ENCODE peak calls at places on chromosomes 4 and X, in ten cellular contexts. One of them, this sample, is unnamed.
A peak's percentile ranks its signal among the peaks of the same experiment; 100 is the strongest.

GRCh38 chrX:154083134-154083517 is 14.4 kb downstream of the MECP2 start:
- DNase-seq in tibial artery: no peak
- DNase-seq in hepatocyte: no peak
- DNase-seq in cardiac muscle cell: no peak
- DNase-seq in mammary epithelial cell: no peak
- DNase-seq in DND-41: no peak
- DNase-seq in sigmoid colon: no peak
- DNase-seq in ovary: no peak
- DNase-seq in adrenal gland: no peak
- DNase-seq in fibroblast of lung: no peak
- DNase-seq in this sample: no peak

GRCh38 chr4:85732124-85732523 is 257.2 kb downstream of the ARHGAP24 start:
- DNase-seq in sigmoid colon: no peak
- DNase-seq in ovary: no peak
- DNase-seq in fibroblast of lung: no peak
- DNase-seq in tibial artery: no peak
- DNase-seq in mammary epithelial cell: no peak
- DNase-seq in DND-41: no peak
- DNase-seq in hepatocyte: no peak
- DNase-seq in cardiac muscle cell: no peak
- DNase-seq in adrenal gland: no peak
- DNase-seq in this sample: no peak

GRCh38 chr4:24794916-24795665 is at the start of gene SOD3:
- DNase-seq in fibroblast of lung: peak; percentile 91
- DNase-seq in cardiac muscle cell: peak; percentile 83
- DNase-seq in sigmoid colon: peak; percentile 95
- DNase-seq in mammary epithelial cell: no peak
- DNase-seq in ovary: peak; percentile 75
- DNase-seq in tibial artery: peak; percentile 96
- DNase-seq in adrenal gland: peak; percentile 92
- DNase-seq in DND-41: no peak
- DNase-seq in hepatocyte: peak; percentile 69
- DNase-seq in this sample: peak; percentile 86

GRCh38 chr4:24659241-24659961 is 75.0 kb upstream of the DHX15 start:
- DNase-seq in fibroblast of lung: peak; percentile 5
- DNase-seq in hepatocyte: no peak
- DNase-seq in mammary epithelial cell: no peak
- DNase-seq in adrenal gland: no peak
- DNase-seq in cardiac muscle cell: no peak
- DNase-seq in sigmoid colon: no peak
- DNase-seq in ovary: no peak
- DNase-seq in DND-41: no peak
- DNase-seq in tibial artery: no peak
- DNase-seq in this sample: no peak

GRCh38 chr4:161583549-161583948 is 580.3 kb downstream of the FSTL5 start:
- DNase-seq in cardiac muscle cell: no peak
- DNase-seq in tibial artery: no peak
- DNase-seq in sigmoid colon: no peak
- DNase-seq in adrenal gland: no peak
- DNase-seq in mammary epithelial cell: no peak
- DNase-seq in DND-41: no peak
- DNase-seq in ovary: no peak
- DNase-seq in fibroblast of lung: no peak
- DNase-seq in hepatocyte: no peak
- DNase-seq in this sample: no peak

GRCh38 chr4:20565075-20565721 is 135.1 kb upstream of the PACRGL start:
- DNase-seq in DND-41: no peak
- DNase-seq in ovary: no peak
- DNase-seq in tibial artery: no peak
- DNase-seq in cardiac muscle cell: no peak
- DNase-seq in hepatocyte: no peak
- DNase-seq in fibroblast of lung: peak; percentile 87
- DNase-seq in sigmoid colon: no peak
- DNase-seq in mammary epithelial cell: peak; percentile 21
- DNase-seq in adrenal gland: no peak
- DNase-seq in this sample: no peak

GRCh38 chr4:138199568-138200235 is 42.4 kb downstream of the SLC7A11 start:
- DNase-seq in hepatocyte: peak; percentile 81
- DNase-seq in DND-41: no peak
- DNase-seq in tibial artery: no peak
- DNase-seq in fibroblast of lung: peak; percentile 54
- DNase-seq in ovary: no peak
- DNase-seq in sigmoid colon: no peak
- DNase-seq in adrenal gland: no peak
- DNase-seq in cardiac muscle cell: no peak
- DNase-seq in mammary epithelial cell: peak; percentile 94
- DNase-seq in this sample: peak; percentile 24

GRCh38 chrX:52271212-52271611 is 86.5 kb downstream of the MAGED4 start:
- DNase-seq in adrenal gland: no peak
- DNase-seq in sigmoid colon: no peak
- DNase-seq in ovary: no peak
- DNase-seq in fibroblast of lung: no peak
- DNase-seq in tibial artery: no peak
- DNase-seq in DND-41: peak; percentile 6
- DNase-seq in cardiac muscle cell: peak; percentile 21
- DNase-seq in mammary epithelial cell: peak; percentile 9
- DNase-seq in hepatocyte: peak; percentile 29
- DNase-seq in this sample: no peak

GRCh38 chr4:116229420-116229819 is 856.0 kb downstream of the TRAM1L1 start:
- DNase-seq in DND-41: no peak
- DNase-seq in tibial artery: no peak
- DNase-seq in cardiac muscle cell: no peak
- DNase-seq in ovary: no peak
- DNase-seq in mammary epithelial cell: no peak
- DNase-seq in sigmoid colon: no peak
- DNase-seq in fibroblast of lung: no peak
- DNase-seq in adrenal gland: no peak
- DNase-seq in hepatocyte: no peak
- DNase-seq in this sample: no peak

GRCh38 chr4:13267091-13267490 is 217.0 kb downstream of the RAB28 start:
- DNase-seq in hepatocyte: no peak
- DNase-seq in mammary epithelial cell: no peak
- DNase-seq in sigmoid colon: no peak
- DNase-seq in fibroblast of lung: peak; percentile 35
- DNase-seq in adrenal gland: no peak
- DNase-seq in ovary: no peak
- DNase-seq in cardiac muscle cell: no peak
- DNase-seq in tibial artery: no peak
- DNase-seq in DND-41: no peak
- DNase-seq in this sample: no peak

GRCh38 chrX:17547658-17548057 is 172.7 kb downstream of the NHS start:
- DNase-seq in ovary: peak; percentile 54
- DNase-seq in cardiac muscle cell: peak; percentile 60
- DNase-seq in hepatocyte: peak; percentile 72
- DNase-seq in tibial artery: no peak
- DNase-seq in adrenal gland: peak; percentile 87
- DNase-seq in DND-41: no peak
- DNase-seq in sigmoid colon: peak; percentile 78
- DNase-seq in fibroblast of lung: peak; percentile 93
- DNase-seq in mammary epithelial cell: peak; percentile 99
- DNase-seq in this sample: peak; percentile 73

GRCh38 chr4:8892556-8893226 is 21.1 kb upstream of the HMX1 start:
- DNase-seq in cardiac muscle cell: no peak
- DNase-seq in sigmoid colon: no peak
- DNase-seq in DND-41: no peak
- DNase-seq in ovary: no peak
- DNase-seq in mammary epithelial cell: no peak
- DNase-seq in tibial artery: no peak
- DNase-seq in fibroblast of lung: no peak
- DNase-seq in adrenal gland: no peak
- DNase-seq in hepatocyte: no peak
- DNase-seq in this sample: no peak
- H3K4me3 ChIP-seq in cardiac muscle cell: no peak overlapping the region
- H3K4me3 ChIP-seq in sigmoid colon: no peak overlapping the region
- H3K4me3 ChIP-seq in DND-41: no peak overlapping the region
- H3K4me3 ChIP-seq in ovary: no peak overlapping the region
- H3K4me3 ChIP-seq in mammary epithelial cell: no peak overlapping the region
- H3K4me3 ChIP-seq in tibial artery: no peak overlapping the region
- H3K4me3 ChIP-seq in fibroblast of lung: no peak overlapping the region
- H3K4me3 ChIP-seq in adrenal gland: no peak overlapping the region
- H3K4me3 ChIP-seq in hepatocyte: no peak overlapping the region
- H3K4me3 ChIP-seq in this sample: no peak overlapping the region

GRCh38 chr4:38669233-38669632 is 5.2 kb downstream of the KLF3 start:
- DNase-seq in hepatocyte: no peak
- DNase-seq in tibial artery: no peak
- DNase-seq in DND-41: no peak
- DNase-seq in fibroblast of lung: peak; percentile 69
- DNase-seq in cardiac muscle cell: no peak
- DNase-seq in adrenal gland: no peak
- DNase-seq in sigmoid colon: no peak
- DNase-seq in mammary epithelial cell: no peak
- DNase-seq in ovary: no peak
- DNase-seq in this sample: no peak

GRCh38 chr4:38667005-38667771 is 3.2 kb downstream of the KLF3 start:
- DNase-seq in ovary: peak; percentile 84
- DNase-seq in tibial artery: peak; percentile 87
- DNase-seq in mammary epithelial cell: peak; percentile 98
- DNase-seq in fibroblast of lung: peak; percentile 99
- DNase-seq in sigmoid colon: peak; percentile 94
- DNase-seq in DND-41: peak; percentile 39
- DNase-seq in cardiac muscle cell: peak; percentile 79
- DNase-seq in hepatocyte: peak; percentile 94
- DNase-seq in adrenal gland: peak; percentile 93
- DNase-seq in this sample: peak; percentile 91

GRCh38 chr4:38670061-38670894 is 6.3 kb downstream of the KLF3 start:
- DNase-seq in tibial artery: no peak
- DNase-seq in adrenal gland: no peak
- DNase-seq in hepatocyte: no peak
- DNase-seq in sigmoid colon: no peak
- DNase-seq in mammary epithelial cell: no peak
- DNase-seq in ovary: no peak
- DNase-seq in cardiac muscle cell: no peak
- DNase-seq in fibroblast of lung: no peak
- DNase-seq in DND-41: no peak
- DNase-seq in this sample: no peak

GRCh38 chr4:38665846-38666490 is 2.0 kb downstream of the KLF3 start:
- DNase-seq in adrenal gland: no peak
- DNase-seq in tibial artery: no peak
- DNase-seq in sigmoid colon: no peak
- DNase-seq in hepatocyte: no peak
- DNase-seq in cardiac muscle cell: no peak
- DNase-seq in fibroblast of lung: no peak
- DNase-seq in DND-41: no peak
- DNase-seq in ovary: no peak
- DNase-seq in mammary epithelial cell: no peak
- DNase-seq in this sample: no peak

DNA sequence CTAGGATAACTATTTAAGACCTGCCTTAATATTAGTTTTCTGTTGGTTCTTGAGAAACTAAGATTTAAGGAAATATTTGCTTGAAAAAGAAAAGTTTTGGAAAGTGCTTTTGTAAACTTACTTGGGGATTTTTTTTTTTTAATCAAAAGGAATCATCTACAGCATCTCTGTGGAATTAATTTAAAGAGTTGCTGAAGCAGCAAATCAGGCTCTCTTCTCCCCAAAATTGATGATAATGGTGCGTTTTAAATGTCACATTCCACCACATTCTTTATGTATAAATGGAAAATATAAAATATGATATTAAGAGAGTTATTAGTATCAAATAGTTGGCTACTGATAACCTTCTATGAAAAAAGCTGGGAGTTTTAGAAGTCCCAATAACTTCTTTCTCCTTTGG is 4.2 kb downstream of the KLF3 start:
- DNase-seq in sigmoid colon: no peak
- DNase-seq in tibial artery: no peak
- DNase-seq in adrenal gland: no peak
- DNase-seq in mammary epithelial cell: no peak
- DNase-seq in ovary: no peak
- DNase-seq in fibroblast of lung: no peak
- DNase-seq in hepatocyte: no peak
- DNase-seq in DND-41: no peak
- DNase-seq in cardiac muscle cell: no peak
- DNase-seq in this sample: no peak
- H3K4me1 ChIP-seq in sigmoid colon: peaks cover 71% of the 10 kb centered on the region
- H3K4me1 ChIP-seq in tibial artery: peaks cover 75% of the 10 kb centered on the region
- H3K4me1 ChIP-seq in adrenal gland: peaks cover 71% of the 10 kb centered on the region
- H3K4me1 ChIP-seq in mammary epithelial cell: peaks cover 45% of the 10 kb centered on the region
- H3K4me1 ChIP-seq in ovary: peaks cover 28% of the 10 kb centered on the region
- H3K4me1 ChIP-seq in fibroblast of lung: peaks cover 21% of the 10 kb centered on the region
- H3K4me1 ChIP-seq in hepatocyte: peaks cover 56% of the 10 kb centered on the region
- H3K4me1 ChIP-seq in DND-41: peaks cover 24% of the 10 kb centered on the region
- H3K4me1 ChIP-seq in cardiac muscle cell: peaks cover 51% of the 10 kb centered on the region
- H3K4me1 ChIP-seq in this sample: peaks cover 58% of the 10 kb centered on the region

DNA sequence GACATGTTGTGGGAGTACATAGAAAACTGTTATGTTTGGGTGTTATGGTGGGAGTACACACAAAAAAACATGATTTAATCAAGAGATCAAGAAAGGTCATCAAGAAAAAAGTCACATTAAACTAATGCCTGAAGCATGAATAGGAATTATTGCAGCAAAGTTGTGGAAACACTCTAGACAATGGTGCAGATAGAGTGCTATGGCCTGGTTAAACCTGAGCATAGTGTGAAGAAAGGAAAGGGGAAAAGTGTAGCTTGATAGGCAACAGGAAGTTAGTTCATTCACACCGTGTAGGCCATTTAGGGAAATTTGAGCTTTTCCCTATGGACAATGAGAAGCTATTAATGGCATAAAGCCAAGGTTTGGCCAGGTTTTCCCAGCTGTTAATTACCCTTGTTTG is 162.1 kb upstream of the EMCN start:
- DNase-seq in fibroblast of lung: no peak
- DNase-seq in hepatocyte: no peak
- DNase-seq in tibial artery: no peak
- DNase-seq in ovary: no peak
- DNase-seq in mammary epithelial cell: no peak
- DNase-seq in adrenal gland: no peak
- DNase-seq in sigmoid colon: no peak
- DNase-seq in cardiac muscle cell: no peak
- DNase-seq in DND-41: no peak
- DNase-seq in this sample: no peak
- TF ChIP-seq CTCF in fibroblast of lung: no peak
- TF ChIP-seq CTCF in hepatocyte: no peak
- TF ChIP-seq CTCF in tibial artery: no peak
- TF ChIP-seq CTCF in ovary: no peak
- TF ChIP-seq CTCF in mammary epithelial cell: no peak
- TF ChIP-seq CTCF in adrenal gland: no peak
- TF ChIP-seq CTCF in sigmoid colon: no peak
- TF ChIP-seq CTCF in cardiac muscle cell: no peak
- TF ChIP-seq CTCF in DND-41: no peak
- TF ChIP-seq CTCF in this sample: no peak

GRCh38 chr4:86961103-86961502 is 26.3 kb downstream of the AFF1 start:
- DNase-seq in adrenal gland: no peak
- DNase-seq in DND-41: no peak
- DNase-seq in hepatocyte: no peak
- DNase-seq in sigmoid colon: no peak
- DNase-seq in ovary: no peak
- DNase-seq in tibial artery: no peak
- DNase-seq in cardiac muscle cell: no peak
- DNase-seq in mammary epithelial cell: no peak
- DNase-seq in fibroblast of lung: no peak
- DNase-seq in this sample: no peak
- H3K4me3 ChIP-seq in adrenal gland: no peak overlapping the region
- H3K4me3 ChIP-seq in DND-41: no peak overlapping the region
- H3K4me3 ChIP-seq in hepatocyte: no peak overlapping the region
- H3K4me3 ChIP-seq in sigmoid colon: no peak overlapping the region
- H3K4me3 ChIP-seq in ovary: no peak overlapping the region
- H3K4me3 ChIP-seq in tibial artery: no peak overlapping the region
- H3K4me3 ChIP-seq in cardiac muscle cell: no peak overlapping the region
- H3K4me3 ChIP-seq in mammary epithelial cell: no peak overlapping the region
- H3K4me3 ChIP-seq in fibroblast of lung: no peak overlapping the region
- H3K4me3 ChIP-seq in this sample: no peak overlapping the region